ENCODE peak calls at places on chromosomes 2 and 18, in four cellular contexts. C is A549, X is fibroblast of the aortic adventitia, G is sigmoid colon. R is an unnamed sample.

GRCh38 chr2:110984654-110985053 is 136.1 kb upstream of the BCL2L11 start:
- DNase-seq in X (no peak), G (no peak), C (no peak), R (no peak)

GRCh38 chr2:85242321-85242720 is 85.5 kb downstream of the TGOLN2 start:
- DNase-seq in G (no peak), C (no peak), X (no peak), R (no peak)

GRCh38 chr18:28175930-28176673 is 828 bp downstream of the CDH2 start:
- DNase-seq in G (no peak), C (peak), X (peak), R (no peak)

GRCh38 chr2:189014426-189015138 is 40.4 kb downstream of the COL3A1 start:
- DNase-seq in C (no peak), G (no peak), X (peak), R (no peak)

GRCh38 chr18:23422751-23423418 is 30.2 kb upstream of the RIOK3 start:
- DNase-seq in C (peak), X (peak), G (no peak), R (peak)

GRCh38 chr2:168119519-168120141 is 127.8 kb downstream of the STK39 start:
- DNase-seq in X (peak), C (no peak), G (no peak), R (no peak)

GRCh38 chr2:120600786-120601185 is 134.9 kb upstream of the GLI2 start:
- DNase-seq in C (no peak), X (no peak), G (no peak), R (no peak)

GRCh38 chr2:106115250-106115649 is 78.9 kb downstream of the UXS1 start:
- DNase-seq in X (peak), G (no peak), C (peak), R (no peak)

GRCh38 chr2:84857566-84857965 is 23.3 kb downstream of the TRABD2A start:
- DNase-seq in G (no peak), C (no peak), X (no peak), R (no peak)

GRCh38 chr2:98013407-98014042 is 17.8 kb upstream of the TMEM131 start:
- DNase-seq in G (no peak), C (no peak), X (peak), R (no peak)

GRCh38 chr2:147045113-147045512 is 799.7 kb upstream of the ACVR2A start:
- DNase-seq in C (no peak), X (peak), G (no peak), R (no peak)

GRCh38 chr2:16707014-16707413 is 41.4 kb upstream of the CYRIA start:
- DNase-seq in G (no peak), X (no peak), C (no peak), R (no peak)

GRCh38 chr2:173282795-173283545 is 71.7 kb upstream of the CDCA7 start:
- DNase-seq in C (no peak), X (no peak), G (no peak), R (no peak)

GRCh38 chr2:105384861-105385260 is 14.0 kb downstream of the FHL2 start:
- DNase-seq in G (no peak), C (no peak), X (no peak), R (no peak)

GRCh38 chr2:234195516-234195915 is 145.0 kb downstream of the SPP2 start:
- DNase-seq in X (no peak), G (no peak), C (no peak), R (no peak)

GRCh38 chr2:96715658-96716057 is 24.2 kb downstream of the LMAN2L start:
- DNase-seq in C (no peak), X (no peak), G (no peak), R (no peak)

GRCh38 chr2:183079335-183079775 is 808 bp downstream of the DUSP19 start:
- DNase-seq in X (peak), C (no peak), G (no peak), R (no peak)

GRCh38 chr18:73577365-73577764 is 570.3 kb downstream of the FBXO15 start:
- DNase-seq in X (peak), G (no peak), C (no peak), R (no peak)

GRCh38 chr18:58991127-58991798 is 126.6 kb downstream of the ZNF532 start:
- DNase-seq in G (no peak), C (no peak), X (peak), R (no peak)

GRCh38 chr2:1049691-1050090 is 99.0 kb downstream of the SNTG2 start:
- DNase-seq in G (no peak), X (peak), C (no peak), R (no peak)

GRCh38 chr2:20634430-20635095 is 16.3 kb downstream of the HS1BP3 start:
- DNase-seq in X (peak), G (peak), C (no peak), R (no peak)

GRCh38 chr2:240503375-240503774 is 54.4 kb downstream of the ANKMY1 start:
- DNase-seq in C (no peak), G (no peak), X (no peak), R (no peak)

GRCh38 chr2:28271914-28272240 is 120.8 kb upstream of the FOSL2 start:
- DNase-seq in G (no peak), C (no peak), X (peak), R (no peak)

GRCh38 chr2:168663993-168664392 is 138.4 kb upstream of the NOSTRIN start:
- DNase-seq in C (no peak), X (peak), G (no peak), R (no peak)

GRCh38 chr2:127575941-127576432 is 40.5 kb downstream of the MYO7B start:
- DNase-seq in C (no peak), X (peak), G (no peak), R (no peak)

GRCh38 chr2:113233593-113234550 is 44.8 kb downstream of the PAX8 start:
- DNase-seq in G (no peak), C (peak), X (peak), R (no peak)

GRCh38 chr18:36296591-36297418 is 708 bp upstream of the FHOD3 start:
- DNase-seq in C (peak), G (peak), X (peak), R (no peak)

GRCh38 chr2:101675512-101675911 is 22.0 kb upstream of the MAP4K4 start:
- DNase-seq in G (no peak), C (no peak), X (no peak), R (no peak)

DNA sequence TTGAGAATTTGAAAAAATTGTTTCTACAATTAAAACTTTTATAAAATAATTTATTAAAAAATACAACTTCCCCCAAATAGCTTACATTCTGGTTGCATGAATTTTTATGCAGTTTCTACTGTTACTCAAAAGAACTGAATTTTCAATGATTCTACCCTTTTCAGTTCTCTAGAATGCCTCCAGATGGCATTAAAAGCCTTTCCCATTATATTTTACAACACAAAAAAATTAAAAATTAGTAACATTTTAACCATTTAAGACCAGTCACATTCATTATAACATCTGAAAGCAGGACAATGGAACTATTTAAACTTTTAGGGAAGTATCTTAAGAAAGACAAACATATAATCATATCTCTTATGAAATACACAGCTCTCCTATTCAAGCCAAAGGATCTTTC is 236.0 kb upstream of the REV1 start:
- DNase-seq in G (no peak), C (no peak), X (no peak), R (no peak)
- TF ChIP-seq CTCF in G (no peak), C (peak), X (peak), R (no peak)

GRCh38 chr2:54687595-54688152 is 35.8 kb upstream of the EML6 start:
- DNase-seq in C (no peak), G (no peak), X (no peak), R (no peak)

GRCh38 chr2:54680397-54681032 is 42.9 kb upstream of the EML6 start:
- DNase-seq in C (no peak), X (peak), G (no peak), R (no peak)

GRCh38 chr2:54678719-54679118 is 44.7 kb upstream of the EML6 start:
- DNase-seq in G (no peak), C (no peak), X (no peak), R (no peak)

GRCh38 chr2:54685263-54685775 is 38.1 kb upstream of the EML6 start:
- DNase-seq in C (no peak), G (no peak), X (no peak), R (no peak)

GRCh38 chr2:54683596-54683995 is 39.9 kb upstream of the EML6 start:
- DNase-seq in G (no peak), X (no peak), C (no peak), R (no peak)
- TF ChIP-seq CTCF in G (no peak), X (no peak), C (no peak), R (no peak)

GRCh38 chr2:18435425-18436037 is 124.9 kb downstream of the RDH14 start:
- DNase-seq in G (no peak), C (peak), X (peak), R (no peak)
- TF ChIP-seq CTCF in G (peak), C (peak), X (peak), R (no peak)

DNA sequence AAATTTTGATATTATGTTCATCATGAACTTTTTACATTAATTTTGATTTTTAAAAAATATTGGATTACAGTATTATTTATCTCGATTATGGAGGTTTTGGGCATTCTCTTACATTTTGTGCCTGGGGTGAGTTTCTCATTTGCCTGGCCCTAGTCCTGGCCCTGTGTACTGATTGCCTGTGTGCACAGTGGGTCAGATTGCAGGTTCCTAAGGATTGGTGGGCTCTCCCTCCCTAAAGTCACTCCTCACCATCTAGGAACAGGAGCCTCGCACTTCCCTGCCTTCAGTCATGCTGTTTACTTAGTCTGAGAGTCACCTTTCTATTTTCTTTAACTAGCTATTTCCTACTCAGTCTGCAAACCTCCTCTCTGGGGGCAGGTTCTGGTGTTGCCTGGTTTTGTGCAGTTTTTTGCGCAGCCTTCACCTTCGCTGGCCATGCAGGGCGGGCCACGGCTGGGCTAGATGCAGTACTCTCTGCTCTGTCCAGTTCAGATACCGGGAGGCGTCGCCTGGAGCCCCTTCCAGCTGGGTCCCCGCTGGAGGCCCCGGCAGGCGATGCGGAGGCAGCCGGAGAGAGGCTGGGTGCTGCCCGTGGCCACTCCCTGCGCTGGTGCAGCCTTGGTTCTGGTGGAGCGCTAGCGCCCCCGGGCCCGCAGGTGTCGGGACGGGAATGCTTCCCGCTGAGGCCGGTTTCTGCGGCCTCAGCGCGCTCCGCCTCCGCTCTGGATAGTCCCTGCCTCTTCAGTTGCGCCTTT is 23.3 kb upstream of the MC5R start:
- DNase-seq in G (peak), C (peak), X (peak), R (no peak)
- TF ChIP-seq CTCF in G (no peak), C (peak), X (peak), R (no peak)

GRCh38 chr2:11938196-11938595 is 191.8 kb downstream of the LPIN1 start:
- DNase-seq in C (no peak), X (peak), G (peak), R (no peak)
- TF ChIP-seq CTCF in C (no peak), X (no peak), G (no peak), R (no peak)

GRCh38 chr2:15191801-15192200 is 369.3 kb downstream of the NBAS start:
- DNase-seq in C (no peak), X (no peak), G (no peak), R (no peak)
- TF ChIP-seq CTCF in C (no peak), X (no peak), G (no peak), R (no peak)

DNA sequence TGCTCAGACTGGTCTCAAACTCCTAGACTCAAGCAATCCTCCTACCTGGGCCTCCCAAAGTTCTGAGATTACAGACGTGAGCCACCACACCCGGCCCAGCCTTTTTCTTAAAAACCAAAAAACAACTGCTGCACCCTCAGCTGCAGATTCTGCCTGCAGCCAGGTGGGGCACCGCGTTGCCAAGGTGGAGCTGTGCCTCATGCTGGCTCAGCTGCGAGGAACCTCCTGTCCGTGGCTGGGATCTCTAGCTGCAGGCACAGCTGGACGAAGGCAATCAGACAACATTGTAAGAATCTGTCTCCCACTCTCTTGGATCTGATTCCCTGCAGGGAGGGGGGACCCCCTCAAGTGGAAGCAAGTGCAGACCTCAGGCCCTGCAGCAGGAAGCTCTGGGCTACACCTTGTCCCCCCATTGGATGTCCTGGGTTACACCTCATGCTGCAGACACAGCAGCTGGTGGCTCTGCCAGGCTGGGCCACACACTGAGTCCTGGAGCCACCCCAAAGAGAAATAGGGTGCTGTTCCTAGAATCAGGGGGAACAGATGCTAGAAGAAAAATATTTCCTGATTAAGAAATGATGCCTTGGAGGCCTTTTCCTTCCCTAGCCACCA is 24.1 kb downstream of the CIDEA start:
- DNase-seq in C (no peak), G (no peak), X (no peak), R (no peak)
- TF ChIP-seq CTCF in C (no peak), G (no peak), X (peak), R (no peak)

R was measured in activated B cell treated with CpG ODN at 0.5 μM for 24 hours.